ENCODE peak calls at places on chromosomes 6 and 20, in nine cellular contexts. H is mammary epithelial cell, I is IMR-90, V is heart right ventricle, E is hepatocyte, C is colonic mucosa, W is A673, U is GM12878, A is left ventricle myocardium inferior. N is an unnamed sample.

GRCh38 chr6:1538810-1539482 is 70.8 kb upstream of the FOXC1 start:
- DNase-seq in E (no peak), U (no peak), H (no peak), A (peak; percentile 40), I (no peak), C (no peak), W (no peak), V (no peak), N (no peak)

GRCh38 chr20:47360489-47361267 is 4.2 kb upstream of the ZMYND8 start:
- DNase-seq in H (peak; percentile 88), U (no peak), V (peak; percentile 91), A (peak; percentile 92), E (peak; percentile 85), C (peak; percentile 76), I (peak; percentile 98), W (peak; percentile 39), N (no peak)

GRCh38 chr20:50189681-50190250 is 864 bp upstream of the CEBPB start:
- DNase-seq in C (peak; percentile 91), E (peak; percentile 66), H (no peak), U (no peak), A (peak; percentile 45), V (peak; percentile 57), I (no peak), W (no peak), N (no peak)

GRCh38 chr6:143673638-143674037 is 4.1 kb upstream of the PHACTR2 start:
- DNase-seq in C (peak; percentile 53), U (no peak), W (peak; percentile 54), H (peak; percentile 88), E (peak; percentile 89), A (no peak), I (peak; percentile 77), V (no peak), N (no peak)

GRCh38 chr6:21771626-21772320 is 178.2 kb downstream of the SOX4 start:
- DNase-seq in V (no peak), U (no peak), H (no peak), I (no peak), A (no peak), W (peak; percentile 90), E (no peak), C (no peak), N (no peak)

GRCh38 chr6:27899543-27899942 is 12.7 kb downstream of the OR2B2 start:
- DNase-seq in C (no peak), I (no peak), W (no peak), E (no peak), A (no peak), H (no peak), U (no peak), V (no peak), N (no peak)

GRCh38 chr20:32418376-32418775 is 60.2 kb downstream of the ASXL1 start:
- DNase-seq in H (no peak), A (no peak), V (no peak), E (no peak), C (no peak), U (no peak), I (no peak), W (no peak), N (no peak)

GRCh38 chr6:106334646-106335448 is 9.3 kb upstream of the ATG5 start:
- DNase-seq in C (peak; percentile 31), A (no peak), V (peak; percentile 13), U (no peak), E (peak; percentile 80), I (peak; percentile 47), W (peak; percentile 54), H (peak; percentile 53), N (peak; percentile 21)

GRCh38 chr6:36245572-36246031 is 24.3 kb upstream of the PNPLA1 start:
- DNase-seq in U (no peak), V (no peak), E (peak; percentile 32), H (no peak), W (no peak), A (no peak), I (no peak), C (peak; percentile 76), N (no peak)

GRCh38 chr6:125631165-125631564 is 118.3 kb upstream of the HEY2 start:
- DNase-seq in A (no peak), U (no peak), H (no peak), C (no peak), V (no peak), I (no peak), W (no peak), E (no peak), N (no peak)

GRCh38 chr6:156686429-156686939 is 90.7 kb upstream of the ARID1B start:
- DNase-seq in I (peak; percentile 59), W (no peak), U (no peak), A (no peak), E (peak; percentile 78), H (peak; percentile 62), V (peak; percentile 17), C (no peak), N (peak; percentile 58)

GRCh38 chr20:4613718-4614620 is 107.7 kb upstream of the PRND start:
- DNase-seq in W (peak; percentile 81), E (no peak), I (no peak), C (peak; percentile 49), V (peak; percentile 23), U (peak; percentile 38), A (peak; percentile 39), H (peak; percentile 85), N (peak; percentile 62)

GRCh38 chr6:57262901-57263694 is 41.0 kb upstream of the RAB23 start:
- DNase-seq in A (no peak), E (no peak), W (no peak), I (peak; percentile 98), C (no peak), H (peak; percentile 49), V (no peak), U (no peak), N (no peak)

GRCh38 chr20:48604936-48605335 is 222.9 kb downstream of the PREX1 start:
- DNase-seq in C (no peak), V (no peak), U (no peak), I (no peak), H (no peak), E (no peak), W (no peak), A (no peak), N (no peak)

GRCh38 chr6:13924146-13924948 is 405 bp upstream of the RNF182 start:
- DNase-seq in H (no peak), W (peak; percentile 86), I (peak; percentile 36), A (peak; percentile 25), E (peak; percentile 74), V (peak; percentile 38), U (no peak), C (no peak), N (peak; percentile 18)

GRCh38 chr6:100785982-100786381 is 95.1 kb downstream of the ASCC3 start:
- DNase-seq in C (no peak), W (no peak), U (no peak), H (no peak), E (no peak), V (no peak), A (no peak), I (no peak), N (no peak)

GRCh38 chr20:63911171-63911570 is 16.2 kb downstream of the DNAJC5 start:
- DNase-seq in H (peak; percentile 99), V (no peak), W (no peak), U (no peak), I (peak; percentile 50), C (peak; percentile 83), A (no peak), E (no peak), N (peak; percentile 16)

GRCh38 chr6:53436904-53437303 is 88.2 kb upstream of the ELOVL5 start:
- DNase-seq in I (peak; percentile 17), C (no peak), H (no peak), E (peak; percentile 16), U (no peak), A (no peak), V (no peak), W (no peak), N (no peak)

GRCh38 chr6:88964509-88964908 is 1.1 kb upstream of the RNGTT start:
- DNase-seq in E (no peak), I (no peak), W (no peak), H (no peak), V (no peak), C (no peak), A (no peak), U (no peak), N (no peak)
- H3K4me3 ChIP-seq in E (peak overlapping the region; percentile 48), I (peak overlapping the region; percentile 29), W (peak overlapping the region; percentile 92), H (no peak overlapping the region), V (peak overlapping the region; percentile 68), C (no peak overlapping the region), A (peak overlapping the region; percentile 83), U (peak overlapping the region; percentile 87), N (peak overlapping the region; percentile 95)

GRCh38 chr6:81758221-81758620 is 5.7 kb upstream of the TENT5A start:
- DNase-seq in E (no peak), C (no peak), I (no peak), V (no peak), A (no peak), U (no peak), H (no peak), W (no peak), N (no peak)
- H3K4me3 ChIP-seq in E (no peak overlapping the region), C (no peak overlapping the region), I (no peak overlapping the region), V (no peak overlapping the region), A (no peak overlapping the region), U (no peak overlapping the region), H (no peak overlapping the region), W (no peak overlapping the region), N (no peak overlapping the region)

GRCh38 chr20:34365765-34366213 is 2.7 kb downstream of the ITCH start:
- DNase-seq in C (no peak), A (no peak), U (peak; percentile 79), E (no peak), W (no peak), V (no peak), H (no peak), I (no peak), N (peak; percentile 64)
- H3K4me3 ChIP-seq in C (no peak overlapping the region), A (no peak overlapping the region), U (peak overlapping the region; percentile 10), E (no peak overlapping the region), W (no peak overlapping the region), V (no peak overlapping the region), H (no peak overlapping the region), I (no peak overlapping the region), N (peak overlapping the region; percentile 13)

GRCh38 chr20:13174402-13174801 is 46.7 kb upstream of the ISM1 start:
- DNase-seq in I (no peak), U (peak; percentile 9), A (no peak), W (no peak), H (no peak), E (no peak), V (no peak), C (no peak), N (no peak)

GRCh38 chr20:13170771-13171170 is 50.3 kb upstream of the ISM1 start:
- DNase-seq in V (no peak), E (no peak), I (no peak), H (no peak), U (no peak), W (no peak), C (no peak), A (no peak), N (no peak)

GRCh38 chr20:13173201-13173600 is 47.9 kb upstream of the ISM1 start:
- DNase-seq in H (peak; percentile 40), U (no peak), I (no peak), A (no peak), V (no peak), E (no peak), C (no peak), W (no peak), N (no peak)
- H3K4me3 ChIP-seq in H (no peak overlapping the region), U (no peak overlapping the region), I (no peak overlapping the region), A (no peak overlapping the region), V (no peak overlapping the region), E (no peak overlapping the region), C (no peak overlapping the region), W (no peak overlapping the region), N (no peak overlapping the region)

DNA sequence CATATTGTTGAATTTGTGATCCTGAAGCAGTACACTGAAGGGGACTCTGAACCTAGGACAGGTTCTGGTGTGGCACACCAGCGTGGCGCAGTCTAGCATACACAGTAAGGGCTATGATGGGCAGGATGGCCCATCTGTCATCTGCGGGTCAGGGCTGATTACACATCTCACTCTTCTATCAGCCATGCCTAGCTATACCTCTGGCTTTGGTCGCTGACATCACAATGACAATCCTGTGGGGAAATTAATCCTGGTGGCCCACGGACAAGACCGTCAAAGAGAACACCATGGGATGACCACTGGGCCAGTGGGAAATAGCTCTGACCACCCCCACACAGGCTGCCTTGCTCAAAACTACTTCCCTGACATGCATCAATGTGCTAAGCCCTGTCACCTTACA is 2.8 kb downstream of the SNHG17 start:
- DNase-seq in C (no peak), V (no peak), I (no peak), E (no peak), H (no peak), U (no peak), W (no peak), A (no peak), N (no peak)
- H3K4me3 ChIP-seq in C (no peak overlapping the region), V (no peak overlapping the region), I (no peak overlapping the region), E (no peak overlapping the region), H (no peak overlapping the region), U (peak overlapping the region; percentile 93), W (no peak overlapping the region), A (no peak overlapping the region), N (no peak overlapping the region)